ENCODE peak calls at places on chromosomes 11 and 22, in eight cellular contexts. One of them, this sample, is unnamed. For H3K4me1, the result is how much of the 10 kb centered on the place peaks cover.

GRCh38 chr11:88555018-88555828 is 217.7 kb upstream of the CTSC start:
- DNase-seq in endothelial cell of umbilical vein: peak
- DNase-seq in cardiac muscle cell: no peak
- DNase-seq in psoas muscle: no peak
- DNase-seq in sigmoid colon: no peak
- DNase-seq in OCI-LY7: no peak
- DNase-seq in IMR-90: peak
- DNase-seq in effector memory CD4-positive, alpha-beta T cell: no peak
- DNase-seq in this sample: no peak

GRCh38 chr11:118552341-118552740 is 13.4 kb downstream of the IFT46 start:
- DNase-seq in endothelial cell of umbilical vein: no peak
- DNase-seq in cardiac muscle cell: no peak
- DNase-seq in psoas muscle: no peak
- DNase-seq in sigmoid colon: no peak
- DNase-seq in OCI-LY7: no peak
- DNase-seq in IMR-90: no peak
- DNase-seq in effector memory CD4-positive, alpha-beta T cell: no peak
- DNase-seq in this sample: no peak

GRCh38 chr11:67436459-67437081 is 912 bp downstream of the PTPRCAP start:
- DNase-seq in endothelial cell of umbilical vein: no peak
- DNase-seq in cardiac muscle cell: no peak
- DNase-seq in psoas muscle: no peak
- DNase-seq in sigmoid colon: no peak
- DNase-seq in OCI-LY7: peak
- DNase-seq in IMR-90: no peak
- DNase-seq in effector memory CD4-positive, alpha-beta T cell: no peak
- DNase-seq in this sample: peak

GRCh38 chr11:131504199-131504949 is 134.0 kb downstream of the NTM start:
- DNase-seq in endothelial cell of umbilical vein: no peak
- DNase-seq in cardiac muscle cell: peak
- DNase-seq in psoas muscle: peak
- DNase-seq in sigmoid colon: no peak
- DNase-seq in OCI-LY7: peak
- DNase-seq in IMR-90: no peak
- DNase-seq in effector memory CD4-positive, alpha-beta T cell: no peak
- DNase-seq in this sample: no peak

GRCh38 chr11:84019576-84020194 is 733.5 kb upstream of the CCDC90B start:
- DNase-seq in endothelial cell of umbilical vein: no peak
- DNase-seq in cardiac muscle cell: no peak
- DNase-seq in psoas muscle: no peak
- DNase-seq in sigmoid colon: no peak
- DNase-seq in OCI-LY7: no peak
- DNase-seq in IMR-90: peak
- DNase-seq in effector memory CD4-positive, alpha-beta T cell: no peak
- DNase-seq in this sample: no peak

GRCh38 chr22:37275622-37276021 is 6.7 kb upstream of the CYTH4 start:
- DNase-seq in endothelial cell of umbilical vein: no peak
- DNase-seq in cardiac muscle cell: no peak
- DNase-seq in psoas muscle: no peak
- DNase-seq in sigmoid colon: no peak
- DNase-seq in OCI-LY7: no peak
- DNase-seq in IMR-90: no peak
- DNase-seq in effector memory CD4-positive, alpha-beta T cell: no peak
- DNase-seq in this sample: no peak

GRCh38 chr11:111176603-111177002 is 68.9 kb upstream of the POU2AF2 start:
- DNase-seq in endothelial cell of umbilical vein: no peak
- DNase-seq in cardiac muscle cell: no peak
- DNase-seq in psoas muscle: no peak
- DNase-seq in sigmoid colon: no peak
- DNase-seq in OCI-LY7: peak
- DNase-seq in IMR-90: no peak
- DNase-seq in effector memory CD4-positive, alpha-beta T cell: no peak
- DNase-seq in this sample: no peak

GRCh38 chr11:65150513-65151271 is 16.4 kb upstream of the SYVN1 start:
- DNase-seq in endothelial cell of umbilical vein: peak
- DNase-seq in cardiac muscle cell: no peak
- DNase-seq in psoas muscle: peak
- DNase-seq in sigmoid colon: peak
- DNase-seq in OCI-LY7: no peak
- DNase-seq in IMR-90: peak
- DNase-seq in effector memory CD4-positive, alpha-beta T cell: no peak
- DNase-seq in this sample: peak

GRCh38 chr11:124643605-124644425 is 21.2 kb downstream of the TBRG1 start:
- DNase-seq in endothelial cell of umbilical vein: peak
- DNase-seq in cardiac muscle cell: no peak
- DNase-seq in psoas muscle: no peak
- DNase-seq in sigmoid colon: no peak
- DNase-seq in OCI-LY7: no peak
- DNase-seq in IMR-90: peak
- DNase-seq in effector memory CD4-positive, alpha-beta T cell: no peak
- DNase-seq in this sample: no peak

GRCh38 chr11:67408437-67409200 is 4.7 kb downstream of the TBC1D10C start:
- DNase-seq in endothelial cell of umbilical vein: no peak
- DNase-seq in cardiac muscle cell: no peak
- DNase-seq in psoas muscle: no peak
- DNase-seq in sigmoid colon: no peak
- DNase-seq in OCI-LY7: no peak
- DNase-seq in IMR-90: no peak
- DNase-seq in effector memory CD4-positive, alpha-beta T cell: no peak
- DNase-seq in this sample: no peak

GRCh38 chr11:103609117-103610066 is 427.0 kb upstream of the DDI1 start:
- DNase-seq in endothelial cell of umbilical vein: peak
- DNase-seq in cardiac muscle cell: no peak
- DNase-seq in psoas muscle: no peak
- DNase-seq in sigmoid colon: no peak
- DNase-seq in OCI-LY7: no peak
- DNase-seq in IMR-90: peak
- DNase-seq in effector memory CD4-positive, alpha-beta T cell: no peak
- DNase-seq in this sample: no peak

GRCh38 chr11:73463359-73463758 is 87.2 kb downstream of the RELT start:
- DNase-seq in endothelial cell of umbilical vein: no peak
- DNase-seq in cardiac muscle cell: no peak
- DNase-seq in psoas muscle: no peak
- DNase-seq in sigmoid colon: no peak
- DNase-seq in OCI-LY7: no peak
- DNase-seq in IMR-90: peak
- DNase-seq in effector memory CD4-positive, alpha-beta T cell: no peak
- DNase-seq in this sample: no peak

GRCh38 chr11:35593143-35593542 is 25.1 kb upstream of the FJX1 start:
- DNase-seq in endothelial cell of umbilical vein: no peak
- DNase-seq in cardiac muscle cell: no peak
- DNase-seq in psoas muscle: no peak
- DNase-seq in sigmoid colon: no peak
- DNase-seq in OCI-LY7: no peak
- DNase-seq in IMR-90: peak
- DNase-seq in effector memory CD4-positive, alpha-beta T cell: no peak
- DNase-seq in this sample: no peak

GRCh38 chr11:67320011-67320410 is 16.7 kb downstream of the SSH3 start:
- DNase-seq in endothelial cell of umbilical vein: no peak
- DNase-seq in cardiac muscle cell: no peak
- DNase-seq in psoas muscle: no peak
- DNase-seq in sigmoid colon: no peak
- DNase-seq in OCI-LY7: no peak
- DNase-seq in IMR-90: peak
- DNase-seq in effector memory CD4-positive, alpha-beta T cell: no peak
- DNase-seq in this sample: no peak

GRCh38 chr11:103877221-103877620 is 159.2 kb upstream of the DDI1 start:
- DNase-seq in endothelial cell of umbilical vein: peak
- DNase-seq in cardiac muscle cell: no peak
- DNase-seq in psoas muscle: no peak
- DNase-seq in sigmoid colon: no peak
- DNase-seq in OCI-LY7: peak
- DNase-seq in IMR-90: peak
- DNase-seq in effector memory CD4-positive, alpha-beta T cell: no peak
- DNase-seq in this sample: no peak

GRCh38 chr22:19674129-19674928 is 40.0 kb upstream of the SEPTIN5 start:
- DNase-seq in endothelial cell of umbilical vein: no peak
- DNase-seq in cardiac muscle cell: no peak
- DNase-seq in psoas muscle: no peak
- DNase-seq in sigmoid colon: no peak
- DNase-seq in OCI-LY7: no peak
- DNase-seq in IMR-90: no peak
- DNase-seq in effector memory CD4-positive, alpha-beta T cell: no peak
- DNase-seq in this sample: no peak

GRCh38 chr11:61745796-61746653 is 6.4 kb upstream of the MYRF start:
- DNase-seq in endothelial cell of umbilical vein: no peak
- DNase-seq in cardiac muscle cell: no peak
- DNase-seq in psoas muscle: no peak
- DNase-seq in sigmoid colon: no peak
- DNase-seq in OCI-LY7: no peak
- DNase-seq in IMR-90: no peak
- DNase-seq in effector memory CD4-positive, alpha-beta T cell: no peak
- DNase-seq in this sample: peak

GRCh38 chr11:2586091-2586792 is 113.6 kb downstream of the KCNQ1OT1 start:
- DNase-seq in endothelial cell of umbilical vein: no peak
- DNase-seq in cardiac muscle cell: no peak
- DNase-seq in psoas muscle: peak
- DNase-seq in sigmoid colon: peak
- DNase-seq in OCI-LY7: no peak
- DNase-seq in IMR-90: no peak
- DNase-seq in effector memory CD4-positive, alpha-beta T cell: no peak
- DNase-seq in this sample: peak

GRCh38 chr11:63765688-63766241 is 2.8 kb downstream of the ZFTA start:
- DNase-seq in endothelial cell of umbilical vein: no peak
- DNase-seq in cardiac muscle cell: no peak
- DNase-seq in psoas muscle: peak
- DNase-seq in sigmoid colon: no peak
- DNase-seq in OCI-LY7: no peak
- DNase-seq in IMR-90: no peak
- DNase-seq in effector memory CD4-positive, alpha-beta T cell: no peak
- DNase-seq in this sample: peak

GRCh38 chr11:64233913-64234839 is at the start of gene VEGFB:
- DNase-seq in endothelial cell of umbilical vein: peak
- DNase-seq in cardiac muscle cell: peak
- DNase-seq in psoas muscle: peak
- DNase-seq in sigmoid colon: peak
- DNase-seq in OCI-LY7: peak
- DNase-seq in IMR-90: peak
- DNase-seq in effector memory CD4-positive, alpha-beta T cell: peak
- DNase-seq in this sample: peak

GRCh38 chr11:7577883-7578242 is 64.1 kb downstream of the PPFIBP2 start:
- DNase-seq in endothelial cell of umbilical vein: peak
- DNase-seq in cardiac muscle cell: no peak
- DNase-seq in psoas muscle: no peak
- DNase-seq in sigmoid colon: no peak
- DNase-seq in OCI-LY7: no peak
- DNase-seq in IMR-90: peak
- DNase-seq in effector memory CD4-positive, alpha-beta T cell: no peak
- DNase-seq in this sample: no peak
- H3K4me1 ChIP-seq in endothelial cell of umbilical vein: under half
- H3K4me1 ChIP-seq in cardiac muscle cell: under half
- H3K4me1 ChIP-seq in psoas muscle: half or more
- H3K4me1 ChIP-seq in sigmoid colon: under half
- H3K4me1 ChIP-seq in OCI-LY7: under half
- H3K4me1 ChIP-seq in IMR-90: under half
- H3K4me1 ChIP-seq in effector memory CD4-positive, alpha-beta T cell: under half
- H3K4me1 ChIP-seq in this sample: under half

DNA sequence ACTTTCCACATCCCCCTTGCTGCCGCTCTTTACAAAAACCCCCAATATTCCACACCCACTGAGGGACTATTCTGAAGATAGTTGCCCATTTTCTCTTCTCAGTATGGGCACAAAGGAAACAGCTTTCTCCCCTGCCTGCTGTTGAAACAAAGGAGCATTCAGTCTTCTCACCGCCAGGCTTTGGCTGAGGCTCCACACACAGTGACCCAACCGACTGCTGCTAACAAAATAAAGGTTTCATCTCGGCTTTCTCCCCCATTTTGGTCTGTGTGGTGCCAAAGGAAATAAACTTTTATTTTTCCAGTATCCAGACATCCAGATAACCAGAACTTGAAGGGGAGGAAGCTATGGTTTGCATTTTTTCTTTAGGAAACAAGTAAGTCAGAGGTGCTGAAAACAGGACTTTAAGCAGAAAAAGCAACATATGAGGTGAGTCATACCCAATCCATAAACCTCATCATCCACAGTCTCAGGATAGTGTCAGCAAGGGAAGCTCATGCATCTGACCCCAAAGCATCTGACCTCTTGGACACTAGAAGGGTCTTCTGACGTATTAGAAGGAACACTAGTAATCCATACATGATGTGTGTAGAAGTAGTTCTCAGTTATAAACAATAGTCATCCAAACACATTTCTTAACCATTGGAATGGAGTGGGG is 6.4 kb downstream of the CLMP start:
- DNase-seq in endothelial cell of umbilical vein: peak
- DNase-seq in cardiac muscle cell: no peak
- DNase-seq in psoas muscle: no peak
- DNase-seq in sigmoid colon: no peak
- DNase-seq in OCI-LY7: no peak
- DNase-seq in IMR-90: peak
- DNase-seq in effector memory CD4-positive, alpha-beta T cell: no peak
- DNase-seq in this sample: no peak
- H3K4me1 ChIP-seq in endothelial cell of umbilical vein: under half
- H3K4me1 ChIP-seq in cardiac muscle cell: under half
- H3K4me1 ChIP-seq in psoas muscle: under half
- H3K4me1 ChIP-seq in sigmoid colon: half or more
- H3K4me1 ChIP-seq in OCI-LY7: under half
- H3K4me1 ChIP-seq in IMR-90: under half
- H3K4me1 ChIP-seq in effector memory CD4-positive, alpha-beta T cell: under half
- H3K4me1 ChIP-seq in this sample: under half

GRCh38 chr22:17751596-17751995 is 22.7 kb downstream of the BID start:
- DNase-seq in endothelial cell of umbilical vein: no peak
- DNase-seq in cardiac muscle cell: no peak
- DNase-seq in psoas muscle: no peak
- DNase-seq in sigmoid colon: no peak
- DNase-seq in OCI-LY7: no peak
- DNase-seq in IMR-90: no peak
- DNase-seq in effector memory CD4-positive, alpha-beta T cell: no peak
- DNase-seq in this sample: no peak
- H3K4me1 ChIP-seq in endothelial cell of umbilical vein: under half
- H3K4me1 ChIP-seq in cardiac muscle cell: under half
- H3K4me1 ChIP-seq in psoas muscle: under half
- H3K4me1 ChIP-seq in sigmoid colon: under half
- H3K4me1 ChIP-seq in OCI-LY7: under half
- H3K4me1 ChIP-seq in IMR-90: under half
- H3K4me1 ChIP-seq in effector memory CD4-positive, alpha-beta T cell: under half
- H3K4me1 ChIP-seq in this sample: under half

DNA sequence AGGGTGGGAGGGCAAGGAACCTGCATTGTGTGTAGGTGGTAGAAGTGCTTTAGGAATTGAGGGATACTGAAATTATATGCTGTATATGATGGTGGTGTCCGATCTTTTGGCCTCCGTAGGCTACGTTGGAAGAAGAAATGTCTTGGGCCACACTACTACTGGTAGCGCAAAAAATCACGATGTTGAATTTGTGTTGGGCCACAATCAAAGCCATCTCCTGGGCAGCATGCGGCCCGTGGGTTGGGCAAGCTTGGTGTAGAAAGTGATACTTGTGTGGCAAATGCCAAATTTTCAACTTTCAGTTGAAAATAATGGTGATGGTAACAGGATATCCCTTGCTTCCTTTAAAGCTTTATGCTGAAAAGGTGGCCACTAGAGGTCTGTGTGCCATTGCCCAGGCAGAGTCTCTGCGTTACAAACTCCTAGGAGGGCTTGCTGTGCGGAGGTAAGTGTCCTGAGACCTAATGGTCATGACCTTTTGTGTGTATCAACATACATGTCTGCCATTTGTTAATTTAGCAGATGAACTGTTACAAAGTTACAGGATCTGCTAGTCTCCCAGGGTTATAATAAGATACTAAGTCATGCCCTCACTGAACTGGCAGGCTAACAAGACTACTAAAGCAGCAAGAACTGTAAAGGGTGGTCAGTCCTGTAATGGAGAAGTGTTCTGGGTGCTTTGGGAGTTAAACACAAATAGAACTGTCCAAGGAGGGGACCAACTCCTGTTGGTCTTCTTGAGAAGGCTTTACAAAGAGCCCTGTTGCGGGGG is 2.9 kb downstream of the RPS3 start:
- DNase-seq in endothelial cell of umbilical vein: no peak
- DNase-seq in cardiac muscle cell: no peak
- DNase-seq in psoas muscle: no peak
- DNase-seq in sigmoid colon: no peak
- DNase-seq in OCI-LY7: no peak
- DNase-seq in IMR-90: no peak
- DNase-seq in effector memory CD4-positive, alpha-beta T cell: no peak
- DNase-seq in this sample: no peak
- H3K4me1 ChIP-seq in endothelial cell of umbilical vein: half or more
- H3K4me1 ChIP-seq in cardiac muscle cell: under half
- H3K4me1 ChIP-seq in psoas muscle: under half
- H3K4me1 ChIP-seq in sigmoid colon: under half
- H3K4me1 ChIP-seq in OCI-LY7: under half
- H3K4me1 ChIP-seq in IMR-90: under half
- H3K4me1 ChIP-seq in effector memory CD4-positive, alpha-beta T cell: under half
- H3K4me1 ChIP-seq in this sample: under half

This sample was measured in kidney.